ENCODE peak calls at places on chromosomes 1 and 21, in five cellular contexts. V is B cell, Q is uterus, T is suprapubic skin, J is HCT116. A is an unnamed sample.

GRCh38 chr1:221284028-221284427 is 404.8 kb downstream of the HLX start:
- DNase-seq in V (no peak), Q (no peak), T (no peak), J (peak), A (peak)

GRCh38 chr1:10791117-10791951 is 5.1 kb downstream of the CASZ1 start:
- DNase-seq in V (no peak), Q (no peak), T (no peak), J (no peak), A (no peak)

GRCh38 chr1:230236951-230237350 is 169.9 kb downstream of the GALNT2 start:
- DNase-seq in V (no peak), Q (no peak), T (no peak), J (no peak), A (no peak)

GRCh38 chr1:41810446-41810845 is 108.3 kb downstream of the HIVEP3 start:
- DNase-seq in V (no peak), Q (no peak), T (no peak), J (no peak), A (peak)

GRCh38 chr1:31785020-31785946 is 21.1 kb upstream of the ADGRB2 start:
- DNase-seq in V (peak), Q (peak), T (peak), J (no peak), A (no peak)

GRCh38 chr1:20191266-20191665 is 4.9 kb upstream of the PLA2G2C start:
- DNase-seq in V (no peak), Q (no peak), T (no peak), J (no peak), A (no peak)

GRCh38 chr1:91124290-91124975 is 102.6 kb upstream of the ZNF644 start:
- DNase-seq in V (no peak), Q (no peak), T (no peak), J (no peak), A (no peak)

GRCh38 chr1:21174638-21175323 is 1.9 kb downstream of the EIF4G3 start:
- DNase-seq in V (no peak), Q (no peak), T (no peak), J (no peak), A (peak)

GRCh38 chr1:94559921-94560320 is 18.4 kb upstream of the F3 start:
- DNase-seq in V (no peak), Q (no peak), T (no peak), J (no peak), A (no peak)

GRCh38 chr21:37057614-37058013 is 15.3 kb downstream of the PIGP start:
- DNase-seq in V (no peak), Q (no peak), T (no peak), J (no peak), A (no peak)

GRCh38 chr1:182196897-182197546 is 135.5 kb upstream of the ZNF648 start:
- DNase-seq in V (no peak), Q (peak), T (no peak), J (no peak), A (peak)

GRCh38 chr1:226733309-226733708 is 5.8 kb downstream of the ITPKB start:
- DNase-seq in V (peak), Q (no peak), T (peak), J (no peak), A (no peak)

GRCh38 chr1:92709738-92710137 is 75.2 kb downstream of the EVI5 start:
- DNase-seq in V (no peak), Q (no peak), T (no peak), J (no peak), A (peak)

GRCh38 chr1:192579319-192579738 is 3.8 kb downstream of the RGS1 start:
- DNase-seq in V (peak), Q (no peak), T (no peak), J (no peak), A (no peak)

GRCh38 chr1:6807782-6808181 is 22.5 kb downstream of the CAMTA1 start:
- DNase-seq in V (no peak), Q (no peak), T (no peak), J (no peak), A (no peak)

GRCh38 chr1:206829282-206829681 is 36.1 kb upstream of the IL20 start:
- DNase-seq in V (no peak), Q (no peak), T (no peak), J (no peak), A (no peak)

GRCh38 chr1:204927673-204928641 is 57.3 kb downstream of the NFASC start:
- DNase-seq in V (no peak), Q (no peak), T (no peak), J (no peak), A (no peak)

GRCh38 chr1:9069324-9070100 is at the start of gene SLC2A5:
- DNase-seq in V (peak), Q (peak), T (no peak), J (no peak), A (no peak)

GRCh38 chr1:212641956-212642355 is 33.4 kb downstream of the ATF3 start:
- DNase-seq in V (no peak), Q (no peak), T (no peak), J (no peak), A (no peak)

GRCh38 chr1:11339346-11340247 is 66.6 kb downstream of the UBIAD1 start:
- DNase-seq in V (no peak), Q (no peak), T (no peak), J (peak), A (no peak)

GRCh38 chr1:37169743-37170275 is 135.5 kb upstream of the GRIK3 start:
- DNase-seq in V (peak), Q (no peak), T (no peak), J (no peak), A (no peak)

GRCh38 chr1:58162952-58163550 is 383.5 kb downstream of the OMA1 start:
- DNase-seq in V (no peak), Q (peak), T (no peak), J (peak), A (peak)

GRCh38 chr1:154906621-154907081 is 29.9 kb downstream of the PMVK start:
- DNase-seq in V (no peak), Q (no peak), T (peak), J (peak), A (peak)
- TF ChIP-seq CTCF in V (no peak), Q (peak), T (no peak), J (peak), A (peak)

GRCh38 chr21:15522148-15522547 is 207.6 kb upstream of the USP25 start:
- DNase-seq in V (no peak), Q (no peak), T (peak), J (no peak), A (no peak)

GRCh38 chr21:15521644-15522001 is 208.2 kb upstream of the USP25 start:
- DNase-seq in V (no peak), Q (no peak), T (no peak), J (no peak), A (peak)

GRCh38 chr21:15517394-15517793 is 212.4 kb upstream of the USP25 start:
- DNase-seq in V (no peak), Q (no peak), T (no peak), J (no peak), A (no peak)

GRCh38 chr21:15524855-15525254 is 204.9 kb upstream of the USP25 start:
- DNase-seq in V (no peak), Q (no peak), T (no peak), J (no peak), A (no peak)

GRCh38 chr21:15520811-15521643 is 208.8 kb upstream of the USP25 start:
- DNase-seq in V (no peak), Q (no peak), T (no peak), J (no peak), A (no peak)
- TF ChIP-seq CTCF in V (no peak), Q (no peak), T (no peak), J (peak), A (no peak)

GRCh38 chr1:2331200-2331544 is 60.2 kb downstream of the MORN1 start:
- DNase-seq in V (no peak), Q (no peak), T (no peak), J (no peak), A (no peak)
- TF ChIP-seq CTCF in V (no peak), Q (no peak), T (no peak), J (no peak), A (no peak)

GRCh38 chr1:33609739-33610138 is 137.3 kb downstream of the ZSCAN20 start:
- DNase-seq in V (no peak), Q (no peak), T (no peak), J (no peak), A (no peak)

GRCh38 chr1:33610864-33611455 is 138.5 kb downstream of the ZSCAN20 start:
- DNase-seq in V (no peak), Q (no peak), T (no peak), J (no peak), A (no peak)

GRCh38 chr1:33610391-33610790 is 137.9 kb downstream of the ZSCAN20 start:
- DNase-seq in V (no peak), Q (no peak), T (no peak), J (no peak), A (no peak)

GRCh38 chr1:33615546-33615945 is 143.1 kb downstream of the ZSCAN20 start:
- DNase-seq in V (no peak), Q (no peak), T (no peak), J (no peak), A (no peak)

GRCh38 chr1:33612877-33613487 is 140.5 kb downstream of the ZSCAN20 start:
- DNase-seq in V (no peak), Q (no peak), T (no peak), J (peak), A (peak)
- TF ChIP-seq CTCF in V (peak), Q (peak), T (peak), J (peak), A (peak)

GRCh38 chr21:29342394-29342957 is 43.8 kb downstream of the BACH1 start:
- DNase-seq in V (no peak), Q (peak), T (peak), J (no peak), A (peak)
- TF ChIP-seq CTCF in V (no peak), Q (no peak), T (no peak), J (no peak), A (no peak)

GRCh38 chr21:40714516-40714915 is 132.4 kb downstream of the DSCAM start:
- DNase-seq in V (no peak), Q (no peak), T (no peak), J (no peak), A (no peak)

GRCh38 chr21:40717008-40717407 is 129.9 kb downstream of the DSCAM start:
- DNase-seq in V (no peak), Q (no peak), T (no peak), J (no peak), A (peak)

GRCh38 chr21:40719615-40720014 is 127.3 kb downstream of the DSCAM start:
- DNase-seq in V (no peak), Q (no peak), T (no peak), J (no peak), A (no peak)
- TF ChIP-seq CTCF in V (no peak), Q (no peak), T (no peak), J (no peak), A (no peak)

GRCh38 chr1:3453891-3454810 is at the start of gene ARHGEF16:
- DNase-seq in V (no peak), Q (no peak), T (no peak), J (peak), A (peak)
- TF ChIP-seq CTCF in V (no peak), Q (no peak), T (no peak), J (peak), A (peak)

GRCh38 chr1:56189454-56189853 is 389.9 kb downstream of the PLPP3 start:
- DNase-seq in V (no peak), Q (no peak), T (no peak), J (no peak), A (no peak)

GRCh38 chr1:56188855-56189254 is 390.5 kb downstream of the PLPP3 start:
- DNase-seq in V (no peak), Q (no peak), T (no peak), J (no peak), A (no peak)

GRCh38 chr1:56188216-56188615 is 391.1 kb downstream of the PLPP3 start:
- DNase-seq in V (no peak), Q (peak), T (no peak), J (no peak), A (no peak)

GRCh38 chr1:56190975-56191768 is 388.2 kb downstream of the PLPP3 start:
- DNase-seq in V (no peak), Q (no peak), T (no peak), J (no peak), A (peak)

DNA sequence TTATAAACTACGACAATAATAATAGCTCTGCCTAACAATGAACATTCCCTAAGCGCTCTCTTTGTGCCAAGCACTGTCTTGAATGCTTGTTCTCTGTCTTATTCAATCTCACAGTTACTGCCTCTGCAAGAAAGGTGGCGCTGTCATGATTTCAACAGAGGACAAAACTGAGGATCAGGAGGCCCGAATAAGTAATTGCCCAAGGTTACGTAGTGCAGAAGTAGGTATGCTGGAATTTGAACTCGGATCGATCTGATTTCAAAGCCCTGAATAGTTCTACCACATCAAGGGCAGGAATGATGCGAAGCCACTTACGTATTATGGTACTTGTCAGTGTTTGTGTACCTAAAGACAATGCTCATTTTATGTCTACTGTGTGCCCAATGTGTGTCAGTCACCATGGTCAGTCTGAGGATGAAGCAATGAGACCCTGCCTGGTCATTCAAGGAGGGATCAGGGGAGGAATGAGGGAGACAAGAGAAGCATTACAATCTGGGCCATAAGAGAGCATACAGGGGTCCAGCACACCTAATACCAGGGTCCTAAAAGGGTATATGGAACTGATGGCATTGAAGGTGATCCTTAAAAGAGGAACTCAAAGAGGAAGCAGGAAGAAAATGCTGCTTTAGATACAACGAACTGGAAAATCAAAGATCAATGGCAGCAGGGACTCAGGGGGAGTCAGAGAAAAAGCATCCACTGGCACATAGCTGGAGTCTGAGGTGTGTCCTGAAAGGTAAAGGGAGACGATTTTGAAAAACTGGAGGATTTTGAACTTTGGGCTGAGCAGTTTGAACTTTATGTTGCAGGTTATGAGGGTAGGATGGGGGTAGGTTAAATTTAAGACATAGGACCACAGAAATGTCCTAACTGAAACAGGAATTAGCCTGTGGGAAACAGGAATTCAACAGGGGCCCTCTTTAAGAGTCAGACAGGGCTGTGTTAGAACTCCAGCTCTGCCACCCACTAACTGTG is 389.1 kb downstream of the PLPP3 start:
- DNase-seq in V (no peak), Q (no peak), T (no peak), J (peak), A (peak)
- TF ChIP-seq CTCF in V (peak), Q (no peak), T (no peak), J (peak), A (no peak)

GRCh38 chr1:227946624-227947424 is 908 bp downstream of the WNT9A start:
- DNase-seq in V (no peak), Q (peak), T (peak), J (peak), A (peak)
- TF ChIP-seq CTCF in V (peak), Q (peak), T (peak), J (peak), A (peak)

DNA sequence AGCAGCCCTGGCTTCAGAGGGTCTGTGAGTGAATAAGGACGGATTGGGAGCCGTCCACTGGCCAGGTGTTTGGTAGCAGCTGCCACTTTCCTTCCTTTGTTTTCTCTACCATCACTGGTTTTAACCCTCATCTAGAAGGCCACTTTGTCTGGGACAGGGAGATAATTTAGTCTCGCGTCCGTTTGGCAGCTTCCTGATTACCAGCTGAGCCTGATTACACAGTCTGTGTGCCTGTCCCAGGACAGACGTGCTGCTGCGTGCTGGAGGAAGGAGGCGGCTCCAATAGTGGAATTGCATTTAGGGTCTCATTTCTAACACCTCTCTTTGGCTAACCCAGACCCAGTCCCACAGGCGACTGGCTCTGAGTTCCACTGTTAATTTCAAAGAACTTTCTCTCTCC is 24.6 kb upstream of the CASQ2 start:
- DNase-seq in V (no peak), Q (no peak), T (no peak), J (no peak), A (no peak)
- TF ChIP-seq CTCF in V (no peak), Q (no peak), T (no peak), J (no peak), A (no peak)